ENCODE peak calls at places on chromosomes 4 and X, in four cellular contexts. H, E, V and N are unnamed samples.

GRCh38 chr4:38967260-38968095 is 64.7 kb downstream of the TMEM156 start:
- DNase-seq in V (no peak), H (no peak), E (peak), N (peak)

GRCh38 chr4:575281-576141 is 584 bp downstream of the TMEM271 start:
- DNase-seq in V (no peak), H (peak), E (peak), N (peak)

GRCh38 chr4:182923796-182924365 is 6.7 kb upstream of the DCTD start:
- DNase-seq in E (peak), H (no peak), V (no peak), N (no peak)

GRCh38 chr4:140717313-140717712 is 38.9 kb downstream of the TBC1D9 start:
- DNase-seq in E (no peak), H (no peak), V (no peak), N (no peak)

GRCh38 chr4:62324215-62324614 is 1124.1 kb downstream of the ADGRL3 start:
- DNase-seq in E (no peak), V (no peak), H (peak), N (no peak)

GRCh38 chr4:74230902-74231499 is 73.1 kb downstream of the MTHFD2L start:
- DNase-seq in V (no peak), H (no peak), E (peak), N (peak)

GRCh38 chr4:76012388-76012801 is 5.1 kb upstream of the CXCL9 start:
- DNase-seq in H (no peak), E (peak), V (no peak), N (no peak)

GRCh38 chr4:103895876-103896465 is 176.2 kb upstream of the TACR3 start:
- DNase-seq in V (no peak), E (no peak), H (no peak), N (no peak)

GRCh38 chr4:84501197-84501492 is 2.1 kb upstream of the NKX6-1 start:
- DNase-seq in E (no peak), H (no peak), V (no peak), N (no peak)

GRCh38 chr4:87235020-87235671 is 14.7 kb upstream of the KLHL8 start:
- DNase-seq in V (no peak), H (no peak), E (peak), N (no peak)
- H3K4me3 ChIP-seq in V (peak), H (peak), E (peak), N (peak)

GRCh38 chrX:101391831-101392230 is 1.0 kb downstream of the RPL36A start:
- DNase-seq in H (no peak), E (no peak), V (no peak), N (no peak)

GRCh38 chrX:101395789-101396188 is 5.0 kb downstream of the RPL36A start:
- DNase-seq in V (no peak), H (no peak), E (peak), N (no peak)

GRCh38 chrX:101394372-101394771 is 3.6 kb downstream of the RPL36A start:
- DNase-seq in E (no peak), H (no peak), V (no peak), N (no peak)

GRCh38 chrX:101390664-101391525 is at the start of gene RPL36A:
- DNase-seq in E (peak), H (peak), V (peak), N (peak)

GRCh38 chrX:101393530-101394305 is 2.9 kb downstream of the RPL36A start:
- DNase-seq in H (no peak), V (no peak), E (no peak), N (no peak)
- H3K4me3 ChIP-seq in H (no peak), V (no peak), E (no peak), N (no peak)

GRCh38 chrX:153744210-153745066 is 19.6 kb upstream of the PLXNB3 start:
- DNase-seq in E (no peak), H (no peak), V (no peak), N (no peak)
- H3K4me3 ChIP-seq in E (no peak), H (no peak), V (peak), N (no peak)

GRCh38 chr4:139017861-139018260 is 2.3 kb downstream of the NOCT start:
- DNase-seq in H (no peak), E (peak), V (no peak), N (no peak)
- H3K4me3 ChIP-seq in H (no peak), E (peak), V (no peak), N (no peak)

DNA sequence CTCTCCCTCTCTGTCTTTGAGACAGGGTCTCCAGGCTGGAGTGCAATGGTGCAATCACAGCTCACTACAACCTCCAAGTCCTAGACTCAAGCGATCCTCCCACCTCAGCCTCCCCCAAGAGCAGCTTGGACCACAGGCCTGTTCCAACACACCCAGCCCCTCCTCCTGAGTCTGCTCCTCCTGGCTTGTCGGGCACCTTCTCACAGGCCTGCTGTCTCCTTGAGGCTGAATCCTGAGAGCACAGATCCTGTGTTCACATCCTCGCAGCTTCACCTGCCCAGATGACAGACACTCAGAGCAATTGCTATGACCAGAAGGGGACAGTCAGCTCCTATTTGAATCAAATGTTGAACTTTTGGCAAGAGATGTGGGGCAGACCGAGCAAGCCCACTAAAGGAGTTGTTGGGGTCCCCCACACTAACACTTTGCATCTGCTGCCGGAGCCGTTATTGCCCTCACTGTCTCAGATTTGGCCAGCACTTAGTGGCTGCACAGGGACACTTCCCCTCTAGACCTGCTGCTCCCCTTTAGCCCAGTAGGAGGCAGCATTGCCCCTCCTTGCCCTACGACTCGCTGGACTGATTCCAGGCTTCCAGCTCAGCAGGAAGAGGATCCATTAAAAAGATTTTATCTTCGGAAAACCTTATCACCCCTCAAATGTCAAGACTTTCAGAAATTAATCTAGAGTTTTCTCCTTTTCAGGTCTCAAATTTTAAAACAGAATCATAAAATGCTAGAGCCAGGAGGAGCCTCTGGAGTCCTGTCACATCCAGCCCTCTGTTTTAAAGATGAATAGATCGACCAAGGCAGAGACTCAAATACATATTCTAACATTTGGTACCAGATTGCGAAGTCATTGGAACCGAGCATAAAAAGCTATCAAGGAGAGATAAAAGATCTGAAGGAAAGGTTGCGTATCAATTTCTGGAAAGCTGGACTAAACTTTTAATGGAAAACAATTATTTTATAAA is 113.7 kb downstream of the USP46 start:
- DNase-seq in V (peak), E (peak), H (peak), N (peak)
- H3K4me3 ChIP-seq in V (no peak), E (no peak), H (no peak), N (no peak)

GRCh38 chrX:152907084-152907651 is 9.3 kb downstream of the ZNF185 start:
- DNase-seq in H (no peak), E (peak), V (no peak), N (peak)
- H3K4me3 ChIP-seq in H (no peak), E (no peak), V (no peak), N (no peak)